ENCODE peak calls at places on chromosomes 7 and 10, in ten cellular contexts. One of them, this sample, is unnamed.

GRCh38 chr10:51369903-51370302 is 295.6 kb downstream of the PRKG1 start:
- DNase-seq in dorsolateral prefrontal cortex: no peak
- DNase-seq in heart right ventricle: no peak
- DNase-seq in cardiac muscle cell: no peak
- DNase-seq in lower leg skin: no peak
- DNase-seq in type B pancreatic cell: no peak
- DNase-seq in B cell: no peak
- DNase-seq in neural progenitor cell: no peak
- DNase-seq in RWPE1: peak; percentile 3
- DNase-seq in right lobe of liver: no peak
- DNase-seq in this sample: no peak

GRCh38 chr7:143322646-143323343 is 6.9 kb downstream of the CLCN1 start:
- DNase-seq in cardiac muscle cell: no peak
- DNase-seq in type B pancreatic cell: no peak
- DNase-seq in B cell: no peak
- DNase-seq in RWPE1: no peak
- DNase-seq in heart right ventricle: peak; percentile 63
- DNase-seq in dorsolateral prefrontal cortex: no peak
- DNase-seq in lower leg skin: no peak
- DNase-seq in neural progenitor cell: no peak
- DNase-seq in right lobe of liver: no peak
- DNase-seq in this sample: no peak

GRCh38 chr7:130118801-130119200 is 48.5 kb downstream of the KLHDC10 start:
- DNase-seq in heart right ventricle: no peak
- DNase-seq in type B pancreatic cell: no peak
- DNase-seq in cardiac muscle cell: no peak
- DNase-seq in B cell: no peak
- DNase-seq in lower leg skin: no peak
- DNase-seq in neural progenitor cell: no peak
- DNase-seq in dorsolateral prefrontal cortex: no peak
- DNase-seq in right lobe of liver: no peak
- DNase-seq in RWPE1: no peak
- DNase-seq in this sample: no peak

GRCh38 chr7:129569811-129570215 is 41.7 kb upstream of the NRF1 start:
- DNase-seq in B cell: no peak
- DNase-seq in RWPE1: peak; percentile 83
- DNase-seq in heart right ventricle: no peak
- DNase-seq in right lobe of liver: no peak
- DNase-seq in type B pancreatic cell: no peak
- DNase-seq in dorsolateral prefrontal cortex: no peak
- DNase-seq in lower leg skin: no peak
- DNase-seq in cardiac muscle cell: no peak
- DNase-seq in neural progenitor cell: no peak
- DNase-seq in this sample: no peak

GRCh38 chr7:129952164-129952652 is 552 bp downstream of the UBE2H start:
- DNase-seq in heart right ventricle: peak; percentile 38
- DNase-seq in cardiac muscle cell: peak; percentile 28
- DNase-seq in lower leg skin: peak; percentile 88
- DNase-seq in neural progenitor cell: peak; percentile 56
- DNase-seq in B cell: peak; percentile 61
- DNase-seq in right lobe of liver: peak; percentile 81
- DNase-seq in dorsolateral prefrontal cortex: peak; percentile 45
- DNase-seq in type B pancreatic cell: no peak
- DNase-seq in RWPE1: no peak
- DNase-seq in this sample: no peak

GRCh38 chr10:118373786-118374185 is 31.7 kb upstream of the FAM204A start:
- DNase-seq in RWPE1: peak; percentile 66
- DNase-seq in cardiac muscle cell: no peak
- DNase-seq in neural progenitor cell: no peak
- DNase-seq in lower leg skin: no peak
- DNase-seq in dorsolateral prefrontal cortex: no peak
- DNase-seq in heart right ventricle: no peak
- DNase-seq in right lobe of liver: no peak
- DNase-seq in type B pancreatic cell: no peak
- DNase-seq in B cell: no peak
- DNase-seq in this sample: no peak

GRCh38 chr7:91264924-91265681 is 870 bp downstream of the FZD1 start:
- DNase-seq in heart right ventricle: peak; percentile 19
- DNase-seq in cardiac muscle cell: peak; percentile 69
- DNase-seq in right lobe of liver: peak; percentile 63
- DNase-seq in type B pancreatic cell: peak; percentile 77
- DNase-seq in neural progenitor cell: peak; percentile 62
- DNase-seq in RWPE1: peak; percentile 41
- DNase-seq in lower leg skin: peak; percentile 91
- DNase-seq in B cell: peak; percentile 57
- DNase-seq in dorsolateral prefrontal cortex: peak; percentile 24
- DNase-seq in this sample: no peak

GRCh38 chr10:92834981-92835380 is 13.3 kb upstream of the EXOC6 start:
- DNase-seq in neural progenitor cell: no peak
- DNase-seq in dorsolateral prefrontal cortex: no peak
- DNase-seq in RWPE1: peak; percentile 36
- DNase-seq in heart right ventricle: no peak
- DNase-seq in type B pancreatic cell: no peak
- DNase-seq in B cell: no peak
- DNase-seq in lower leg skin: no peak
- DNase-seq in cardiac muscle cell: no peak
- DNase-seq in right lobe of liver: no peak
- DNase-seq in this sample: no peak

GRCh38 chr7:144736880-144737493 is 98.9 kb downstream of the TPK1 start:
- DNase-seq in B cell: no peak
- DNase-seq in neural progenitor cell: no peak
- DNase-seq in RWPE1: no peak
- DNase-seq in heart right ventricle: no peak
- DNase-seq in lower leg skin: no peak
- DNase-seq in cardiac muscle cell: no peak
- DNase-seq in type B pancreatic cell: no peak
- DNase-seq in dorsolateral prefrontal cortex: no peak
- DNase-seq in right lobe of liver: no peak
- DNase-seq in this sample: no peak

GRCh38 chr7:83517026-83517700 is 131.8 kb downstream of the SEMA3E start:
- DNase-seq in right lobe of liver: no peak
- DNase-seq in heart right ventricle: no peak
- DNase-seq in type B pancreatic cell: no peak
- DNase-seq in dorsolateral prefrontal cortex: no peak
- DNase-seq in RWPE1: no peak
- DNase-seq in B cell: no peak
- DNase-seq in neural progenitor cell: no peak
- DNase-seq in lower leg skin: no peak
- DNase-seq in cardiac muscle cell: no peak
- DNase-seq in this sample: no peak

GRCh38 chr7:103106336-103107070 is 31.6 kb downstream of the ARMC10 start:
- DNase-seq in RWPE1: no peak
- DNase-seq in neural progenitor cell: peak; percentile 9
- DNase-seq in right lobe of liver: peak; percentile 67
- DNase-seq in type B pancreatic cell: peak; percentile 72
- DNase-seq in B cell: no peak
- DNase-seq in lower leg skin: no peak
- DNase-seq in cardiac muscle cell: peak; percentile 79
- DNase-seq in dorsolateral prefrontal cortex: no peak
- DNase-seq in heart right ventricle: no peak
- DNase-seq in this sample: no peak

DNA sequence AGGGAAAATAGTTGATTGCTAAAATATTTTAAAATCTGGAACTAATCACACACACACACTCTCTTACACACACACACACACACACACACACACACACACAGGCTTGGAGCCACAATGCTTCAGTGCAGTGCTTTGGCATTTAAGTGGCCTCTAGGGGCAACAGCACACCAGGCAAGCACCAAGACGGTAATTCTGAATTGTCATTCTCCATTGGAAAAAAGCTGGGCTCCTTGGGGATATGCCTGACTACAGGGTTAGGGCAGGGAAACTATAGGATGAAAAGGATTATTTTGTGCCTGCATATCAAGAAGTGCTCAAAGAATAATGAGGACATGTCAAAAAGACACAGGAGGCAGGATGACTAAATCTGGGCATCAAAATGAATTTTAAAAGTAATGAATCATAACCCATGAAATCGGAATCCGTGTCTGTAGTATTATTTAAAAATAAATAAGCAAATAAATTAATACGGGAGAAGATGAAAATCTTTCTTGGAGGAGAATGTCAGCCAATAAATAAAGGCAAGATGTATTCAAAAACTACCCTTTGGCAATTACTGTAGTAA is 30.4 kb upstream of the DDC start:
- DNase-seq in lower leg skin: no peak
- DNase-seq in B cell: no peak
- DNase-seq in cardiac muscle cell: peak; percentile 33
- DNase-seq in dorsolateral prefrontal cortex: peak; percentile 17
- DNase-seq in right lobe of liver: no peak
- DNase-seq in neural progenitor cell: peak; percentile 66
- DNase-seq in type B pancreatic cell: peak; percentile 16
- DNase-seq in heart right ventricle: peak; percentile 29
- DNase-seq in RWPE1: peak; percentile 22
- DNase-seq in this sample: no peak
- TF ChIP-seq CTCF in lower leg skin: no peak
- TF ChIP-seq CTCF in B cell: no peak
- TF ChIP-seq CTCF in cardiac muscle cell: peak; percentile 63
- TF ChIP-seq CTCF in dorsolateral prefrontal cortex: peak; percentile 66
- TF ChIP-seq CTCF in right lobe of liver: peak; percentile 69
- TF ChIP-seq CTCF in neural progenitor cell: peak; percentile 58
- TF ChIP-seq CTCF in type B pancreatic cell: peak; percentile 66
- TF ChIP-seq CTCF in heart right ventricle: peak; percentile 29
- TF ChIP-seq CTCF in RWPE1: peak; percentile 63
- TF ChIP-seq CTCF in this sample: peak; percentile 39

DNA sequence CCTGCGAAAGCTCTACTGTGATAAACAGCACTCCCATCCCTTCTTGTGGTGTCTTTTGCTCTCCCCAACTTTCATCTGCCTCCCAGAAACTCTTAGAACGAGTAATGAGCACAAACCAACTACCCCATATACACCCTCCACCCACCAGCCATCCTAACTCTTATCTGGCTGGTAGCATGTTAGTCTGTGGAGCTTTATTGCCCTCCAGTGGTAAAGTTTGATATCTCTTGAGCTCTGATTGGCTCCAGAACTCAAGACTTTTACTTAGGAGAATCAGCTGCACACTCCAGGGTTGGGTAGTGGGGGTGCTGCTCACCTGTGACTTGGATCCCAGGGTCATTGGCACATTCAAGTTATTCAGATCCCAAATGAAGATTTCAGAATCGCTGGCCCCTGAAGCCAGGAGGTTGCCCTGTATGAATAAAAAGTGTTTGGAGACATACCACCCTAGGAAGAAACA is 10.9 kb downstream of the SEC31B start:
- DNase-seq in heart right ventricle: no peak
- DNase-seq in right lobe of liver: no peak
- DNase-seq in B cell: no peak
- DNase-seq in neural progenitor cell: peak; percentile 81
- DNase-seq in RWPE1: peak; percentile 67
- DNase-seq in cardiac muscle cell: peak; percentile 47
- DNase-seq in type B pancreatic cell: no peak
- DNase-seq in lower leg skin: peak; percentile 46
- DNase-seq in dorsolateral prefrontal cortex: no peak
- DNase-seq in this sample: no peak
- TF ChIP-seq CTCF in heart right ventricle: no peak
- TF ChIP-seq CTCF in right lobe of liver: peak; percentile 56
- TF ChIP-seq CTCF in B cell: peak; percentile 46
- TF ChIP-seq CTCF in neural progenitor cell: peak; percentile 89
- TF ChIP-seq CTCF in RWPE1: peak; percentile 62
- TF ChIP-seq CTCF in cardiac muscle cell: peak; percentile 65
- TF ChIP-seq CTCF in type B pancreatic cell: peak; percentile 81
- TF ChIP-seq CTCF in lower leg skin: no peak
- TF ChIP-seq CTCF in dorsolateral prefrontal cortex: no peak
- TF ChIP-seq CTCF in this sample: peak; percentile 58

GRCh38 chr7:138752568-138753518 is 45.0 kb upstream of the TMEM213 start:
- DNase-seq in neural progenitor cell: peak; percentile 51
- DNase-seq in B cell: no peak
- DNase-seq in lower leg skin: peak; percentile 90
- DNase-seq in heart right ventricle: peak; percentile 9
- DNase-seq in dorsolateral prefrontal cortex: no peak
- DNase-seq in cardiac muscle cell: peak; percentile 53
- DNase-seq in RWPE1: no peak
- DNase-seq in type B pancreatic cell: no peak
- DNase-seq in right lobe of liver: peak; percentile 70
- DNase-seq in this sample: no peak
- TF ChIP-seq CTCF in neural progenitor cell: no peak
- TF ChIP-seq CTCF in B cell: no peak
- TF ChIP-seq CTCF in lower leg skin: no peak
- TF ChIP-seq CTCF in heart right ventricle: no peak
- TF ChIP-seq CTCF in dorsolateral prefrontal cortex: no peak
- TF ChIP-seq CTCF in cardiac muscle cell: no peak
- TF ChIP-seq CTCF in RWPE1: no peak
- TF ChIP-seq CTCF in type B pancreatic cell: no peak
- TF ChIP-seq CTCF in right lobe of liver: no peak
- TF ChIP-seq CTCF in this sample: no peak

GRCh38 chr7:2321020-2321419 is 6.8 kb upstream of the SNX8 start:
- DNase-seq in neural progenitor cell: peak; percentile 60
- DNase-seq in cardiac muscle cell: no peak
- DNase-seq in lower leg skin: no peak
- DNase-seq in B cell: no peak
- DNase-seq in dorsolateral prefrontal cortex: no peak
- DNase-seq in type B pancreatic cell: no peak
- DNase-seq in right lobe of liver: no peak
- DNase-seq in RWPE1: peak; percentile 46
- DNase-seq in heart right ventricle: no peak
- DNase-seq in this sample: peak; percentile 31
- TF ChIP-seq CTCF in neural progenitor cell: peak; percentile 27
- TF ChIP-seq CTCF in cardiac muscle cell: peak; percentile 25
- TF ChIP-seq CTCF in lower leg skin: no peak
- TF ChIP-seq CTCF in B cell: no peak
- TF ChIP-seq CTCF in dorsolateral prefrontal cortex: no peak
- TF ChIP-seq CTCF in type B pancreatic cell: peak; percentile 27
- TF ChIP-seq CTCF in right lobe of liver: no peak
- TF ChIP-seq CTCF in RWPE1: peak; percentile 35
- TF ChIP-seq CTCF in heart right ventricle: no peak
- TF ChIP-seq CTCF in this sample: no peak

This sample was measured in D721Med.